ENCODE peak calls at places on chromosomes 16 and 17, in seven cellular contexts. One of them, this sample, is unnamed.

GRCh38 chr17:66200685-66201092 is 8.8 kb upstream of the CEP112 start:
- DNase-seq in MM.1S: peak
- DNase-seq in fibroblast of the aortic adventitia: peak
- DNase-seq in mucosa of descending colon: peak
- DNase-seq in OCI-LY7: peak
- DNase-seq in Calu3: peak
- DNase-seq in natural killer cell: no peak
- DNase-seq in this sample: peak

GRCh38 chr16:62249069-62249468 is 212.8 kb upstream of the CDH8 start:
- DNase-seq in mucosa of descending colon: no peak
- DNase-seq in fibroblast of the aortic adventitia: no peak
- DNase-seq in OCI-LY7: no peak
- DNase-seq in natural killer cell: no peak
- DNase-seq in MM.1S: no peak
- DNase-seq in Calu3: no peak
- DNase-seq in this sample: no peak

GRCh38 chr17:32490101-32490482 is 3.3 kb downstream of the CDK5R1 start:
- DNase-seq in OCI-LY7: no peak
- DNase-seq in mucosa of descending colon: no peak
- DNase-seq in Calu3: no peak
- DNase-seq in natural killer cell: no peak
- DNase-seq in MM.1S: no peak
- DNase-seq in fibroblast of the aortic adventitia: no peak
- DNase-seq in this sample: no peak

GRCh38 chr16:9176547-9177418 is 85.3 kb downstream of the HAPSTR1 start:
- DNase-seq in natural killer cell: no peak
- DNase-seq in mucosa of descending colon: no peak
- DNase-seq in OCI-LY7: no peak
- DNase-seq in MM.1S: no peak
- DNase-seq in Calu3: no peak
- DNase-seq in fibroblast of the aortic adventitia: no peak
- DNase-seq in this sample: no peak

GRCh38 chr16:56388209-56388608 is 37.1 kb downstream of the AMFR start:
- DNase-seq in fibroblast of the aortic adventitia: no peak
- DNase-seq in Calu3: no peak
- DNase-seq in natural killer cell: no peak
- DNase-seq in mucosa of descending colon: no peak
- DNase-seq in OCI-LY7: no peak
- DNase-seq in MM.1S: no peak
- DNase-seq in this sample: no peak

GRCh38 chr16:7839568-7839967 is 506.9 kb downstream of the RBFOX1 start:
- DNase-seq in MM.1S: no peak
- DNase-seq in natural killer cell: no peak
- DNase-seq in Calu3: no peak
- DNase-seq in mucosa of descending colon: no peak
- DNase-seq in fibroblast of the aortic adventitia: no peak
- DNase-seq in OCI-LY7: no peak
- DNase-seq in this sample: no peak

GRCh38 chr17:70804161-70804560 is 634.8 kb downstream of the KCNJ2 start:
- DNase-seq in natural killer cell: no peak
- DNase-seq in mucosa of descending colon: no peak
- DNase-seq in MM.1S: no peak
- DNase-seq in Calu3: no peak
- DNase-seq in OCI-LY7: no peak
- DNase-seq in fibroblast of the aortic adventitia: no peak
- DNase-seq in this sample: no peak

GRCh38 chr16:65120811-65121721 is 797 bp downstream of the CDH11 start:
- DNase-seq in fibroblast of the aortic adventitia: peak
- DNase-seq in mucosa of descending colon: peak
- DNase-seq in Calu3: no peak
- DNase-seq in OCI-LY7: no peak
- DNase-seq in natural killer cell: no peak
- DNase-seq in MM.1S: no peak
- DNase-seq in this sample: peak

GRCh38 chr17:17120716-17121115 is 78.5 kb downstream of the MPRIP start:
- DNase-seq in fibroblast of the aortic adventitia: peak
- DNase-seq in OCI-LY7: no peak
- DNase-seq in Calu3: no peak
- DNase-seq in mucosa of descending colon: peak
- DNase-seq in natural killer cell: no peak
- DNase-seq in MM.1S: no peak
- DNase-seq in this sample: no peak

GRCh38 chr16:11359370-11359769 is 14.1 kb downstream of the RMI2 start:
- DNase-seq in OCI-LY7: no peak
- DNase-seq in mucosa of descending colon: no peak
- DNase-seq in natural killer cell: no peak
- DNase-seq in MM.1S: no peak
- DNase-seq in fibroblast of the aortic adventitia: peak
- DNase-seq in Calu3: peak
- DNase-seq in this sample: no peak

GRCh38 chr17:9928601-9929341 is 23.7 kb upstream of the RCVRN start:
- DNase-seq in fibroblast of the aortic adventitia: peak
- DNase-seq in natural killer cell: no peak
- DNase-seq in mucosa of descending colon: no peak
- DNase-seq in MM.1S: no peak
- DNase-seq in OCI-LY7: peak
- DNase-seq in Calu3: peak
- DNase-seq in this sample: peak

GRCh38 chr16:85162478-85163277 is 50.4 kb upstream of the CIBAR2 start:
- DNase-seq in fibroblast of the aortic adventitia: peak
- DNase-seq in natural killer cell: no peak
- DNase-seq in MM.1S: no peak
- DNase-seq in OCI-LY7: no peak
- DNase-seq in mucosa of descending colon: no peak
- DNase-seq in Calu3: no peak
- DNase-seq in this sample: no peak

GRCh38 chr17:44900894-44901293 is 1.6 kb upstream of the EFTUD2 start:
- DNase-seq in fibroblast of the aortic adventitia: peak
- DNase-seq in mucosa of descending colon: no peak
- DNase-seq in natural killer cell: no peak
- DNase-seq in OCI-LY7: no peak
- DNase-seq in MM.1S: no peak
- DNase-seq in Calu3: no peak
- DNase-seq in this sample: no peak

GRCh38 chr16:30896203-30896889 is at the start of gene CTF1:
- DNase-seq in OCI-LY7: no peak
- DNase-seq in natural killer cell: no peak
- DNase-seq in Calu3: peak
- DNase-seq in MM.1S: no peak
- DNase-seq in fibroblast of the aortic adventitia: peak
- DNase-seq in mucosa of descending colon: peak
- DNase-seq in this sample: peak

DNA sequence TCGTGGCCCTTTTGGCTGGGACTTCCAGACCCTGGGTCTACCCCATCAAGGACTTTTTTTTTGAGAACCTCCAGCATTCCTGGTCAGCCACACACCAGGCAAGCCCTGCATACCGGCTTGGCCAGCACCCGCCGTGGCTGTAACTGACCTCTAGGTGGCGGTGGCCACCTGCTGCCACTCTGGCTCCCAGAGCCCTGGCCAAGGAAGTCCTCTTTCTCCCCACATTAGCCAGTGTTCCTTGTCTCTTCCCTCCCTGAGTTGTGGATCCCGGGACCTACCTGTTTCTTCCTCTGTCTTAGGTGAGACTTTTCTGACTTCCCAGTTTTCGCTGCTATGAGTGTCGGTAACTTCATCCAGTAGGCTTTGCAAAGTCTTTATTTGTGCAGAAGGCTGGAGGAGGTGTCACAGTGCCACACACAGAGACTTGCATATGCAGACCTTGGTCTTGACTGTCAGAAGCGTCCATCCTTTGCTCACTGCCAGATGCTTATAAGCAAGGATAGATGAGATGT is 348.3 kb downstream of the CPPED1 start:
- DNase-seq in OCI-LY7: peak
- DNase-seq in mucosa of descending colon: peak
- DNase-seq in MM.1S: peak
- DNase-seq in Calu3: peak
- DNase-seq in fibroblast of the aortic adventitia: peak
- DNase-seq in natural killer cell: peak
- DNase-seq in this sample: peak
- TF ChIP-seq CTCF in OCI-LY7: peak
- TF ChIP-seq CTCF in mucosa of descending colon: peak
- TF ChIP-seq CTCF in MM.1S: peak
- TF ChIP-seq CTCF in Calu3: peak
- TF ChIP-seq CTCF in fibroblast of the aortic adventitia: peak
- TF ChIP-seq CTCF in natural killer cell: peak
- TF ChIP-seq CTCF in this sample: peak

GRCh38 chr16:3123986-3124886 is 10.6 kb upstream of the ZNF213 start:
- DNase-seq in natural killer cell: peak
- DNase-seq in Calu3: peak
- DNase-seq in MM.1S: peak
- DNase-seq in fibroblast of the aortic adventitia: peak
- DNase-seq in OCI-LY7: peak
- DNase-seq in mucosa of descending colon: peak
- DNase-seq in this sample: peak
- TF ChIP-seq CTCF in natural killer cell: no peak
- TF ChIP-seq CTCF in Calu3: no peak
- TF ChIP-seq CTCF in MM.1S: peak
- TF ChIP-seq CTCF in fibroblast of the aortic adventitia: peak
- TF ChIP-seq CTCF in OCI-LY7: peak
- TF ChIP-seq CTCF in mucosa of descending colon: no peak
- TF ChIP-seq CTCF in this sample: peak

GRCh38 chr17:82269882-82270500 is 3.5 kb downstream of the CSNK1D start:
- DNase-seq in Calu3: no peak
- DNase-seq in fibroblast of the aortic adventitia: no peak
- DNase-seq in MM.1S: no peak
- DNase-seq in OCI-LY7: no peak
- DNase-seq in mucosa of descending colon: no peak
- DNase-seq in natural killer cell: no peak
- DNase-seq in this sample: no peak

GRCh38 chr17:82270651-82271050 is 2.8 kb downstream of the CSNK1D start:
- DNase-seq in OCI-LY7: no peak
- DNase-seq in mucosa of descending colon: no peak
- DNase-seq in MM.1S: no peak
- DNase-seq in fibroblast of the aortic adventitia: no peak
- DNase-seq in Calu3: no peak
- DNase-seq in natural killer cell: no peak
- DNase-seq in this sample: no peak

GRCh38 chr17:82269138-82269881 is 4.2 kb downstream of the CSNK1D start:
- DNase-seq in natural killer cell: no peak
- DNase-seq in mucosa of descending colon: peak
- DNase-seq in fibroblast of the aortic adventitia: no peak
- DNase-seq in Calu3: no peak
- DNase-seq in OCI-LY7: no peak
- DNase-seq in MM.1S: no peak
- DNase-seq in this sample: no peak

GRCh38 chr17:82266142-82266541 is 7.4 kb downstream of the CSNK1D start:
- DNase-seq in mucosa of descending colon: no peak
- DNase-seq in fibroblast of the aortic adventitia: no peak
- DNase-seq in OCI-LY7: no peak
- DNase-seq in Calu3: no peak
- DNase-seq in MM.1S: no peak
- DNase-seq in natural killer cell: no peak
- DNase-seq in this sample: no peak

DNA sequence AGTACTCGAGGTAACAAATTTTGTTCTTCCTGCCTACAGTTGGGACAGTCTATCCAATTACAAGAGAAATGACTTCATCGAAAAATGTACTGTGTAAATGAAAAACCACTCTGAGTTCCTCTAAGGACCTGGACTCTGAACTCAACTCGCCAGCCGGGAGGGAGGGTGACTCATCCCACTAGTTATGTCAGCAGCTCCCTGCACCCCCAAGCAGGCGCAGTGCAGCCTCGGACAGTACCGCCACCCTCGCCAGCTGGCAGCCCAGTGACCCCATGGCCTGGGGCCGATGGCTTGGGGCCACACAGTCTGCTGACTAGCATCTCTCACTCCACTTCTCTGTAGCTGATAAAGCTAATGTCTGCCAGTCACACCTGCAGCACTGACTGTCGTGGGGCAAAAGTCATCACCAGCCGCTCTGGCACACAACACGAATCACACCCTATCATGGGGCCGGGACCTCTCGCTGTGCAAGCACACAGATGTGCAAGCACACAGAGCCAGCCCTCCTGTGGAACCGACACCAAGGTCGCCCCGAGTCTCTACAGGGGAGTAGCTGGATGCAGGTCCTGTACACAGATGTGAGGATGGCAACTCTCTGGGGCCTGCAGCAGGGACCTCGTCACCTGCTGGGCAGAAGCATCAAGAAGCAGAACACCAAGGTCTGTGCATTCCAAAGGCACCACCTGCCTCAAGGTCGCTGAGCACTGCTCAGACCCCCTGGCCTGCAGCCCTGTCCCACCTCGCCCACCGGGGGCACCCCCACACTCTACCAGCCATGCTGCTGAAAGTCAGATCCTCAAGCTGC is 5.7 kb downstream of the CSNK1D start:
- DNase-seq in OCI-LY7: no peak
- DNase-seq in natural killer cell: peak
- DNase-seq in Calu3: peak
- DNase-seq in fibroblast of the aortic adventitia: peak
- DNase-seq in MM.1S: no peak
- DNase-seq in mucosa of descending colon: peak
- DNase-seq in this sample: no peak
- TF ChIP-seq CTCF in OCI-LY7: no peak
- TF ChIP-seq CTCF in natural killer cell: no peak
- TF ChIP-seq CTCF in Calu3: no peak
- TF ChIP-seq CTCF in fibroblast of the aortic adventitia: no peak
- TF ChIP-seq CTCF in MM.1S: no peak
- TF ChIP-seq CTCF in mucosa of descending colon: no peak
- TF ChIP-seq CTCF in this sample: peak

GRCh38 chr17:54888254-54888653 is 12.4 kb upstream of the TOM1L1 start:
- DNase-seq in natural killer cell: no peak
- DNase-seq in mucosa of descending colon: no peak
- DNase-seq in OCI-LY7: no peak
- DNase-seq in Calu3: no peak
- DNase-seq in fibroblast of the aortic adventitia: no peak
- DNase-seq in MM.1S: no peak
- DNase-seq in this sample: no peak

GRCh38 chr17:54891176-54891821 is 9.4 kb upstream of the TOM1L1 start:
- DNase-seq in mucosa of descending colon: no peak
- DNase-seq in Calu3: peak
- DNase-seq in fibroblast of the aortic adventitia: peak
- DNase-seq in MM.1S: peak
- DNase-seq in OCI-LY7: peak
- DNase-seq in natural killer cell: no peak
- DNase-seq in this sample: peak

GRCh38 chr17:54887787-54888186 is 12.9 kb upstream of the TOM1L1 start:
- DNase-seq in natural killer cell: no peak
- DNase-seq in OCI-LY7: no peak
- DNase-seq in MM.1S: no peak
- DNase-seq in fibroblast of the aortic adventitia: no peak
- DNase-seq in Calu3: no peak
- DNase-seq in mucosa of descending colon: no peak
- DNase-seq in this sample: no peak

GRCh38 chr17:54892360-54892759 is 8.3 kb upstream of the TOM1L1 start:
- DNase-seq in Calu3: no peak
- DNase-seq in mucosa of descending colon: no peak
- DNase-seq in natural killer cell: no peak
- DNase-seq in fibroblast of the aortic adventitia: no peak
- DNase-seq in MM.1S: no peak
- DNase-seq in OCI-LY7: no peak
- DNase-seq in this sample: no peak

DNA sequence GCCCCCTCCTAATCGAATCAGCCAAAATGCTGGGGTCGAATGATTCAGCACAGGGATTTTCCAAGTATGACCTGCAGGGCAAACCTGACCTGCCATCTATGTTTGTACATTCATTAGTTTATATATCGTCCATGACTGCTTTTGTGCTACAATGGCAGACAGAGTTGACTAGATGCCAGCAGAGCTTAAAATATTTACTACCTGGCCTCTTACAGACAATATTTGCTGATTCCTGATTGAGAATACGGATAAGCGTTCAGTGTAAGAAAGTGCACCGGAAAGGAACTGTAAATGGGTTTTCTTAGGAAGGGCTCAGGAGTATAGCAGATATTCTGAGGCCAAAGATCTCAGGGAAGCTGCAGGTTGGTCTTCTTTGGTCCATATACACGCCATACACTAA is 11.7 kb upstream of the TOM1L1 start:
- DNase-seq in OCI-LY7: no peak
- DNase-seq in Calu3: no peak
- DNase-seq in natural killer cell: no peak
- DNase-seq in fibroblast of the aortic adventitia: no peak
- DNase-seq in mucosa of descending colon: no peak
- DNase-seq in MM.1S: no peak
- DNase-seq in this sample: no peak
- TF ChIP-seq CTCF in OCI-LY7: no peak
- TF ChIP-seq CTCF in Calu3: no peak
- TF ChIP-seq CTCF in natural killer cell: no peak
- TF ChIP-seq CTCF in fibroblast of the aortic adventitia: no peak
- TF ChIP-seq CTCF in mucosa of descending colon: no peak
- TF ChIP-seq CTCF in MM.1S: no peak
- TF ChIP-seq CTCF in this sample: no peak